ENCODE peak calls at places on chromosomes 5 and 9, in ten cellular contexts. G, R, P, O, E, X, B, A, Q and W are unnamed samples.

GRCh38 chr5:141476132-141476909 is 555 bp downstream of the PCDHGC3 start:
- DNase-seq in G (peak), R (peak), P (peak), O (peak), E (peak), X (peak), B (peak), A (no peak), Q (no peak), W (no peak)

GRCh38 chr9:114176601-114177295 is 21.4 kb downstream of the COL27A1 start:
- DNase-seq in G (no peak), R (no peak), P (no peak), O (no peak), E (no peak), X (no peak), B (no peak), A (no peak), Q (no peak), W (no peak)

GRCh38 chr5:99702565-99702964 is 773.8 kb upstream of the CHD1 start:
- DNase-seq in G (no peak), R (no peak), P (no peak), O (no peak), E (no peak), X (no peak), B (no peak), A (no peak), Q (no peak), W (no peak)

GRCh38 chr5:137336161-137336560 is 163.0 kb downstream of the SPOCK1 start:
- DNase-seq in G (no peak), R (no peak), P (no peak), O (no peak), E (no peak), X (no peak), B (no peak), A (no peak), Q (no peak), W (no peak)

GRCh38 chr5:160385496-160385895 is 14.4 kb downstream of the FAM200C start:
- DNase-seq in G (no peak), R (no peak), P (no peak), O (no peak), E (no peak), X (no peak), B (no peak), A (no peak), Q (no peak), W (no peak)

GRCh38 chr5:120539471-120539870 is 75.4 kb downstream of the PRR16 start:
- DNase-seq in G (peak), R (no peak), P (no peak), O (no peak), E (no peak), X (no peak), B (no peak), A (no peak), Q (peak), W (no peak)

GRCh38 chr5:149100331-149100730 is 37.5 kb upstream of the SH3TC2 start:
- DNase-seq in G (no peak), R (no peak), P (no peak), O (no peak), E (no peak), X (no peak), B (no peak), A (no peak), Q (no peak), W (no peak)

GRCh38 chr5:90866915-90867715 is 308.5 kb downstream of the ADGRV1 start:
- DNase-seq in G (no peak), R (no peak), P (peak), O (no peak), E (no peak), X (no peak), B (no peak), A (no peak), Q (no peak), W (no peak)

GRCh38 chr9:137030528-137030927 is 1.4 kb downstream of the FUT7 start:
- DNase-seq in G (no peak), R (no peak), P (no peak), O (peak), E (no peak), X (no peak), B (no peak), A (peak), Q (peak), W (peak)